ENCODE peak calls at places on chromosomes 13 and 19, in six cellular contexts. One of them, this sample, is unnamed.

GRCh38 chr19:7654401-7654800 is 14.4 kb upstream of the RETN start:
- DNase-seq in RWPE1: peak
- DNase-seq in Calu3: no peak
- DNase-seq in GM10248: no peak
- DNase-seq in glutamatergic neuron: no peak
- DNase-seq in cardiac fibroblast: no peak
- DNase-seq in this sample: no peak

GRCh38 chr19:19615086-19615485 is 3.4 kb downstream of the PBX4 start:
- DNase-seq in GM10248: no peak
- DNase-seq in cardiac fibroblast: no peak
- DNase-seq in Calu3: no peak
- DNase-seq in RWPE1: no peak
- DNase-seq in glutamatergic neuron: no peak
- DNase-seq in this sample: peak

GRCh38 chr13:112209266-112209665 is 142.3 kb downstream of the SOX1 start:
- DNase-seq in glutamatergic neuron: no peak
- DNase-seq in GM10248: no peak
- DNase-seq in cardiac fibroblast: no peak
- DNase-seq in RWPE1: no peak
- DNase-seq in Calu3: no peak
- DNase-seq in this sample: no peak

GRCh38 chr19:18156841-18157464 is 4.0 kb downstream of the PIK3R2 start:
- DNase-seq in RWPE1: peak
- DNase-seq in glutamatergic neuron: no peak
- DNase-seq in GM10248: no peak
- DNase-seq in Calu3: peak
- DNase-seq in cardiac fibroblast: peak
- DNase-seq in this sample: no peak

GRCh38 chr13:40304391-40304790 is 362.1 kb downstream of the FOXO1 start:
- DNase-seq in glutamatergic neuron: no peak
- DNase-seq in Calu3: no peak
- DNase-seq in RWPE1: no peak
- DNase-seq in GM10248: no peak
- DNase-seq in cardiac fibroblast: no peak
- DNase-seq in this sample: no peak

GRCh38 chr19:10346509-10346908 is 7.1 kb upstream of the ICAM3 start:
- DNase-seq in RWPE1: no peak
- DNase-seq in cardiac fibroblast: peak
- DNase-seq in GM10248: no peak
- DNase-seq in Calu3: no peak
- DNase-seq in glutamatergic neuron: no peak
- DNase-seq in this sample: no peak

GRCh38 chr19:18741566-18742121 is 49.5 kb downstream of the COMP start:
- DNase-seq in Calu3: peak
- DNase-seq in cardiac fibroblast: peak
- DNase-seq in GM10248: no peak
- DNase-seq in glutamatergic neuron: peak
- DNase-seq in RWPE1: no peak
- DNase-seq in this sample: no peak

GRCh38 chr13:43664700-43665191 is 122.0 kb downstream of the ENOX1 start:
- DNase-seq in glutamatergic neuron: no peak
- DNase-seq in RWPE1: peak
- DNase-seq in GM10248: no peak
- DNase-seq in cardiac fibroblast: peak
- DNase-seq in Calu3: peak
- DNase-seq in this sample: peak

GRCh38 chr19:29397748-29398147 is 128.0 kb upstream of the VSTM2B start:
- DNase-seq in RWPE1: no peak
- DNase-seq in cardiac fibroblast: no peak
- DNase-seq in Calu3: no peak
- DNase-seq in glutamatergic neuron: no peak
- DNase-seq in GM10248: no peak
- DNase-seq in this sample: no peak

GRCh38 chr19:4823577-4823976 is 7.9 kb downstream of the TICAM1 start:
- DNase-seq in cardiac fibroblast: no peak
- DNase-seq in RWPE1: no peak
- DNase-seq in Calu3: no peak
- DNase-seq in GM10248: no peak
- DNase-seq in glutamatergic neuron: no peak
- DNase-seq in this sample: no peak

GRCh38 chr13:95987841-95988240 is 65.4 kb downstream of the UGGT2 start:
- DNase-seq in RWPE1: no peak
- DNase-seq in glutamatergic neuron: no peak
- DNase-seq in Calu3: no peak
- DNase-seq in GM10248: no peak
- DNase-seq in cardiac fibroblast: no peak
- DNase-seq in this sample: no peak

GRCh38 chr19:34577531-34578101 is 96.1 kb downstream of the WTIP start:
- DNase-seq in glutamatergic neuron: peak
- DNase-seq in Calu3: no peak
- DNase-seq in RWPE1: no peak
- DNase-seq in cardiac fibroblast: no peak
- DNase-seq in GM10248: no peak
- DNase-seq in this sample: no peak

GRCh38 chr13:98994080-98994479 is 16.2 kb upstream of the DOCK9 start:
- DNase-seq in GM10248: no peak
- DNase-seq in RWPE1: no peak
- DNase-seq in cardiac fibroblast: no peak
- DNase-seq in Calu3: no peak
- DNase-seq in glutamatergic neuron: no peak
- DNase-seq in this sample: no peak

GRCh38 chr19:43504426-43505185 is at the start of gene PHLDB3:
- DNase-seq in GM10248: no peak
- DNase-seq in Calu3: peak
- DNase-seq in RWPE1: no peak
- DNase-seq in glutamatergic neuron: peak
- DNase-seq in cardiac fibroblast: peak
- DNase-seq in this sample: peak

GRCh38 chr13:30504081-30504480 is 38.3 kb upstream of the HMGB1 start:
- DNase-seq in GM10248: peak
- DNase-seq in RWPE1: no peak
- DNase-seq in glutamatergic neuron: no peak
- DNase-seq in Calu3: no peak
- DNase-seq in cardiac fibroblast: peak
- DNase-seq in this sample: no peak

GRCh38 chr19:46474211-46474610 is 2.8 kb upstream of the PNMA8A start:
- DNase-seq in RWPE1: no peak
- DNase-seq in cardiac fibroblast: no peak
- DNase-seq in GM10248: no peak
- DNase-seq in glutamatergic neuron: no peak
- DNase-seq in Calu3: no peak
- DNase-seq in this sample: no peak

GRCh38 chr13:31556376-31556775 is 182.9 kb upstream of the RXFP2 start:
- DNase-seq in RWPE1: no peak
- DNase-seq in glutamatergic neuron: no peak
- DNase-seq in GM10248: no peak
- DNase-seq in Calu3: no peak
- DNase-seq in cardiac fibroblast: peak
- DNase-seq in this sample: no peak

GRCh38 chr13:79485451-79485850 is 4.5 kb downstream of the NDFIP2 start:
- DNase-seq in cardiac fibroblast: no peak
- DNase-seq in RWPE1: no peak
- DNase-seq in GM10248: no peak
- DNase-seq in Calu3: no peak
- DNase-seq in glutamatergic neuron: no peak
- DNase-seq in this sample: no peak

GRCh38 chr19:18418725-18419194 is 438 bp upstream of the SSBP4 start:
- DNase-seq in RWPE1: no peak
- DNase-seq in Calu3: no peak
- DNase-seq in cardiac fibroblast: no peak
- DNase-seq in glutamatergic neuron: peak
- DNase-seq in GM10248: no peak
- DNase-seq in this sample: peak

GRCh38 chr19:43362745-43363144 is 9.3 kb downstream of the CD177 start:
- DNase-seq in Calu3: no peak
- DNase-seq in glutamatergic neuron: no peak
- DNase-seq in cardiac fibroblast: no peak
- DNase-seq in RWPE1: no peak
- DNase-seq in GM10248: no peak
- DNase-seq in this sample: no peak

GRCh38 chr13:35573639-35574038 is 97.2 kb upstream of the MAB21L1 start:
- DNase-seq in cardiac fibroblast: no peak
- DNase-seq in glutamatergic neuron: no peak
- DNase-seq in GM10248: no peak
- DNase-seq in RWPE1: no peak
- DNase-seq in Calu3: no peak
- DNase-seq in this sample: no peak

DNA sequence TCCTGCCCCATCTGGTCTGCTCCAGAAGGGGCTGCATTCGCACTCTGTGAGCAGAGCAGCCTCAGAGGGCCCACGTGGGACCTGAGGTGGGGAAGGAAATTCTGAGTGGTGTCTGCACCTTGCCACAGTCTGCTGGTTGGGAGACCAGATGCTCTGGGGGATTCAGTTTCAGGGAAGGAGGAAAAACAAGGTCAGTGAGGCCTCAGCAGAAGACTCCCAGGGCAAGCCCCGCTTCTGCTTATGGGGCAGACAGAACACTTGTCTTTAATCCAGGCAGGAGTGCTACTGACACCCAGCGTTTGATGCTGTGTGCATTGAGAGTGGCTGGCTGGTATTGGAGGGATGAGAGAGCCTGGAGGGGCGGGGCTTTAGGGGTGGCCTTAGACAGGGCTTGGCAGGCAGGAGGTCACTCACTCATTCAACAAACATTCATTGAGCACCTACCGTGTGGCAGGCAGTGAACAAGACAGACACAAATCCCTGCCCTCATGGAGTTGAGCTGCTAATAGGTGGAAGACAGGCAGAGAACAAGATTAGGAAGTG is 4.9 kb upstream of the CLEC17A start:
- DNase-seq in cardiac fibroblast: no peak
- DNase-seq in Calu3: no peak
- DNase-seq in GM10248: peak
- DNase-seq in RWPE1: no peak
- DNase-seq in glutamatergic neuron: peak
- DNase-seq in this sample: peak
- TF ChIP-seq CTCF in cardiac fibroblast: no peak
- TF ChIP-seq CTCF in Calu3: no peak
- TF ChIP-seq CTCF in GM10248: peak
- TF ChIP-seq CTCF in RWPE1: no peak
- TF ChIP-seq CTCF in glutamatergic neuron: no peak
- TF ChIP-seq CTCF in this sample: no peak

GRCh38 chr19:36488118-36488815 is 1.1 kb downstream of the ZNF566 start:
- DNase-seq in Calu3: no peak
- DNase-seq in RWPE1: no peak
- DNase-seq in GM10248: no peak
- DNase-seq in glutamatergic neuron: no peak
- DNase-seq in cardiac fibroblast: no peak
- DNase-seq in this sample: no peak

GRCh38 chr19:36483653-36484052 is 5.7 kb downstream of the ZNF566 start:
- DNase-seq in glutamatergic neuron: no peak
- DNase-seq in GM10248: no peak
- DNase-seq in Calu3: no peak
- DNase-seq in cardiac fibroblast: no peak
- DNase-seq in RWPE1: no peak
- DNase-seq in this sample: no peak

GRCh38 chr19:36488816-36489138 is 584 bp downstream of the ZNF566 start:
- DNase-seq in RWPE1: no peak
- DNase-seq in Calu3: peak
- DNase-seq in glutamatergic neuron: peak
- DNase-seq in cardiac fibroblast: peak
- DNase-seq in GM10248: peak
- DNase-seq in this sample: peak

GRCh38 chr19:36482876-36483275 is 6.5 kb downstream of the ZNF566 start:
- DNase-seq in Calu3: no peak
- DNase-seq in RWPE1: no peak
- DNase-seq in glutamatergic neuron: no peak
- DNase-seq in cardiac fibroblast: no peak
- DNase-seq in GM10248: no peak
- DNase-seq in this sample: no peak
- TF ChIP-seq CTCF in Calu3: no peak
- TF ChIP-seq CTCF in RWPE1: no peak
- TF ChIP-seq CTCF in glutamatergic neuron: no peak
- TF ChIP-seq CTCF in cardiac fibroblast: no peak
- TF ChIP-seq CTCF in GM10248: no peak
- TF ChIP-seq CTCF in this sample: no peak

GRCh38 chr13:49259586-49259985 is 11.9 kb downstream of the CDADC1 start:
- DNase-seq in glutamatergic neuron: no peak
- DNase-seq in Calu3: no peak
- DNase-seq in cardiac fibroblast: no peak
- DNase-seq in RWPE1: no peak
- DNase-seq in GM10248: no peak
- DNase-seq in this sample: no peak

GRCh38 chr13:49253997-49254396 is 6.3 kb downstream of the CDADC1 start:
- DNase-seq in RWPE1: no peak
- DNase-seq in glutamatergic neuron: no peak
- DNase-seq in GM10248: no peak
- DNase-seq in cardiac fibroblast: no peak
- DNase-seq in Calu3: no peak
- DNase-seq in this sample: no peak

GRCh38 chr13:49258097-49258796 is 10.5 kb downstream of the CDADC1 start:
- DNase-seq in GM10248: peak
- DNase-seq in cardiac fibroblast: no peak
- DNase-seq in Calu3: no peak
- DNase-seq in glutamatergic neuron: no peak
- DNase-seq in RWPE1: no peak
- DNase-seq in this sample: no peak

GRCh38 chr13:49253310-49253709 is 5.6 kb downstream of the CDADC1 start:
- DNase-seq in glutamatergic neuron: no peak
- DNase-seq in Calu3: no peak
- DNase-seq in RWPE1: no peak
- DNase-seq in cardiac fibroblast: no peak
- DNase-seq in GM10248: no peak
- DNase-seq in this sample: no peak

DNA sequence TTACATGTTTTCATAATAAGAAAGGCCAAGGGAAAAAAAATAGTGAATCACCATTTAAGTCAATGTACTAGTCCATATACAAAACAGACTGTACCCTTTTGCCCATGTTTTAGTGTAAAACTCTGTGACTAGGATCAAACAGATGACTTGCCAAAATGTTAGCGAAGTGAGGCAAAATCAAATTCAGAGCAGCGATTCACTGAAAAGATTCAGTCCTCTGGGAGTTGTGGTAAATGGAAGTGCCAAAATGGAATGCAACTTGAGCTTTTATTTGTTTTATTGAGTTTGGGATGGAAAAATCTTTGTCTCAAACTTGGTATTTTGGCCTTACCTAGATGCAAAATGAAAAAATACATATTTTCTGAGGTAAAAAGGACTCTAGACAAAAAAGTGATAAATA is 9.1 kb downstream of the CDADC1 start:
- DNase-seq in RWPE1: no peak
- DNase-seq in GM10248: no peak
- DNase-seq in glutamatergic neuron: no peak
- DNase-seq in cardiac fibroblast: peak
- DNase-seq in Calu3: no peak
- DNase-seq in this sample: no peak
- TF ChIP-seq CTCF in RWPE1: no peak
- TF ChIP-seq CTCF in GM10248: no peak
- TF ChIP-seq CTCF in glutamatergic neuron: no peak
- TF ChIP-seq CTCF in cardiac fibroblast: no peak
- TF ChIP-seq CTCF in Calu3: no peak
- TF ChIP-seq CTCF in this sample: no peak

DNA sequence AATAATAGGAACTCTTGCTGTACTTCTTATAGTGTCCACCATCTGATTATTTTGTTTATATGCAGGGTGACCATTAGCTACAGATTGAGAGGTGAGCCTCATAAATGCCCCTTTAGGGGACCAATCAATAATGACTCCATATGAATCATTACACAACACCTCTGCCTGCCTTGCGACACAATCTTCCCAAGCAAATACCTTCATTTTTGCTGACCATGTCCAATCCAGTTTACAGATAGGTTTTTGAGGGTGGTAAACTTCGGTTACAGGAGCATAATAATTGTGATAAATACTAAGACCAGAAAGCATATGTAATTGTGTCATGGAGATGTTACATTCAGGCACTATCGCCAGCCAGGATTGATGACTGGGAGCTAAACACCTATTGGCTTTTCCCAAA is 23.6 kb upstream of the IL17D start:
- DNase-seq in Calu3: no peak
- DNase-seq in glutamatergic neuron: no peak
- DNase-seq in GM10248: no peak
- DNase-seq in RWPE1: no peak
- DNase-seq in cardiac fibroblast: no peak
- DNase-seq in this sample: no peak
- TF ChIP-seq CTCF in Calu3: no peak
- TF ChIP-seq CTCF in glutamatergic neuron: no peak
- TF ChIP-seq CTCF in GM10248: no peak
- TF ChIP-seq CTCF in RWPE1: no peak
- TF ChIP-seq CTCF in cardiac fibroblast: no peak
- TF ChIP-seq CTCF in this sample: no peak

This sample was measured in activated CD8-positive, alpha-beta T cell treated with anti-CD3 and anti-CD28 coated beads for 36 hours.